ENCODE peak calls at places on chromosomes 4 and X, in four cellular contexts. One of them, this sample, is unnamed.

GRCh38 chr4:3827616-3828492 is 61.7 kb downstream of the ADRA2C start:
- DNase-seq in H1: no peak
- DNase-seq in mesendoderm: no peak
- DNase-seq in IMR-90: peak
- DNase-seq in this sample: no peak

GRCh38 chrX:44245730-44246129 is 97.7 kb downstream of the EFHC2 start:
- DNase-seq in H1: no peak
- DNase-seq in mesendoderm: no peak
- DNase-seq in IMR-90: no peak
- DNase-seq in this sample: no peak

GRCh38 chr4:119525005-119525749 is 103.4 kb downstream of the PDE5A start:
- DNase-seq in H1: no peak
- DNase-seq in mesendoderm: no peak
- DNase-seq in IMR-90: peak
- DNase-seq in this sample: no peak

GRCh38 chr4:111632752-111633151 is 512.5 kb upstream of the FAM241A start:
- DNase-seq in IMR-90: peak
- DNase-seq in mesendoderm: no peak
- DNase-seq in H1: no peak
- DNase-seq in this sample: no peak

GRCh38 chrX:15404712-15405111 is 20.5 kb upstream of the VEGFD start:
- DNase-seq in mesendoderm: peak
- DNase-seq in H1: no peak
- DNase-seq in IMR-90: peak
- DNase-seq in this sample: no peak

GRCh38 chr4:51943221-51943620 is 76.9 kb downstream of the LRRC66 start:
- DNase-seq in IMR-90: peak
- DNase-seq in mesendoderm: peak
- DNase-seq in H1: no peak
- DNase-seq in this sample: no peak

GRCh38 chrX:981791-982626 is 230.4 kb downstream of the CRLF2 start:
- DNase-seq in H1: peak
- DNase-seq in IMR-90: no peak
- DNase-seq in mesendoderm: peak
- DNase-seq in this sample: peak

GRCh38 chr4:181416966-181417365 is 826.2 kb upstream of the TENM3 start:
- DNase-seq in H1: no peak
- DNase-seq in mesendoderm: no peak
- DNase-seq in IMR-90: no peak
- DNase-seq in this sample: no peak

GRCh38 chr4:98290511-98290910 is 29.3 kb downstream of the RAP1GDS1 start:
- DNase-seq in mesendoderm: peak
- DNase-seq in IMR-90: peak
- DNase-seq in H1: no peak
- DNase-seq in this sample: no peak

GRCh38 chrX:154457491-154458115 is 478 bp upstream of the PLXNA3 start:
- DNase-seq in IMR-90: no peak
- DNase-seq in H1: no peak
- DNase-seq in mesendoderm: peak
- DNase-seq in this sample: peak

GRCh38 chrX:56757327-56757726 is 28.3 kb downstream of the NBDY start:
- DNase-seq in H1: no peak
- DNase-seq in mesendoderm: no peak
- DNase-seq in IMR-90: no peak
- DNase-seq in this sample: no peak

GRCh38 chr4:176778491-176778890 is 14.2 kb downstream of the VEGFC start:
- DNase-seq in IMR-90: peak
- DNase-seq in H1: no peak
- DNase-seq in mesendoderm: no peak
- DNase-seq in this sample: no peak

GRCh38 chrX:144791298-144791697 is 456.0 kb upstream of the SPANXN1 start:
- DNase-seq in IMR-90: no peak
- DNase-seq in mesendoderm: peak
- DNase-seq in H1: no peak
- DNase-seq in this sample: no peak

GRCh38 chrX:118976599-118977340 is 2.4 kb downstream of the LONRF3 start:
- DNase-seq in IMR-90: no peak
- DNase-seq in mesendoderm: peak
- DNase-seq in H1: no peak
- DNase-seq in this sample: no peak

GRCh38 chr4:40736910-40737309 is 12.8 kb upstream of the NSUN7 start:
- DNase-seq in mesendoderm: no peak
- DNase-seq in H1: no peak
- DNase-seq in IMR-90: peak
- DNase-seq in this sample: no peak

GRCh38 chrX:152989292-152989658 is 4.6 kb downstream of the PNMA5 start:
- DNase-seq in IMR-90: peak
- DNase-seq in mesendoderm: peak
- DNase-seq in H1: no peak
- DNase-seq in this sample: no peak

GRCh38 chr4:54703182-54703581 is 45.4 kb downstream of the KIT start:
- DNase-seq in IMR-90: no peak
- DNase-seq in H1: no peak
- DNase-seq in mesendoderm: no peak
- DNase-seq in this sample: no peak

GRCh38 chrX:141632124-141632523 is 42.6 kb downstream of the SPANXA2 start:
- DNase-seq in H1: no peak
- DNase-seq in IMR-90: no peak
- DNase-seq in mesendoderm: no peak
- DNase-seq in this sample: no peak

GRCh38 chrX:129653985-129654651 is 638 bp downstream of the APLN start:
- DNase-seq in H1: no peak
- DNase-seq in IMR-90: no peak
- DNase-seq in mesendoderm: no peak
- DNase-seq in this sample: no peak

GRCh38 chrX:12721042-12721441 is 70.2 kb upstream of the PRPS2 start:
- DNase-seq in H1: no peak
- DNase-seq in mesendoderm: peak
- DNase-seq in IMR-90: no peak
- DNase-seq in this sample: peak

GRCh38 chr4:106284227-106284626 is 31.8 kb downstream of the TBCK start:
- DNase-seq in H1: no peak
- DNase-seq in mesendoderm: no peak
- DNase-seq in IMR-90: no peak
- DNase-seq in this sample: no peak

GRCh38 chrX:137567474-137568232 is 1.7 kb downstream of the ZIC3 start:
- DNase-seq in IMR-90: no peak
- DNase-seq in mesendoderm: peak
- DNase-seq in H1: no peak
- DNase-seq in this sample: peak

GRCh38 chr4:116839826-116840225 is 245.6 kb downstream of the TRAM1L1 start:
- DNase-seq in H1: no peak
- DNase-seq in mesendoderm: no peak
- DNase-seq in IMR-90: no peak
- DNase-seq in this sample: no peak

GRCh38 chr4:145435646-145436045 is 46.0 kb upstream of the SMAD1 start:
- DNase-seq in IMR-90: no peak
- DNase-seq in H1: no peak
- DNase-seq in mesendoderm: no peak
- DNase-seq in this sample: no peak

GRCh38 chrX:24113161-24113560 is 36.4 kb upstream of the ZFX start:
- DNase-seq in IMR-90: peak
- DNase-seq in mesendoderm: no peak
- DNase-seq in H1: no peak
- DNase-seq in this sample: no peak

GRCh38 chrX:40922307-40922706 is 162.9 kb upstream of the USP9X start:
- DNase-seq in IMR-90: peak
- DNase-seq in mesendoderm: peak
- DNase-seq in H1: no peak
- DNase-seq in this sample: peak

GRCh38 chr4:58274553-58274952 is 1164.4 kb upstream of the IGFBP7 start:
- DNase-seq in IMR-90: no peak
- DNase-seq in mesendoderm: no peak
- DNase-seq in H1: no peak
- DNase-seq in this sample: no peak

GRCh38 chr4:128812360-128812958 is 3.0 kb downstream of the JADE1 start:
- DNase-seq in mesendoderm: peak
- DNase-seq in H1: no peak
- DNase-seq in IMR-90: peak
- DNase-seq in this sample: peak

GRCh38 chr4:126611900-126612299 is 1020.9 kb upstream of the INTU start:
- DNase-seq in mesendoderm: no peak
- DNase-seq in H1: no peak
- DNase-seq in IMR-90: peak
- DNase-seq in this sample: no peak

GRCh38 chr4:102625232-102625930 is 124.2 kb downstream of the NFKB1 start:
- DNase-seq in H1: no peak
- DNase-seq in mesendoderm: peak
- DNase-seq in IMR-90: peak
- DNase-seq in this sample: peak

GRCh38 chrX:55357236-55357635 is 92.5 kb upstream of the PAGE3 start:
- DNase-seq in H1: no peak
- DNase-seq in mesendoderm: no peak
- DNase-seq in IMR-90: no peak
- DNase-seq in this sample: no peak

GRCh38 chrX:43664258-43664657 is 8.2 kb downstream of the MAOA start:
- DNase-seq in H1: no peak
- DNase-seq in mesendoderm: no peak
- DNase-seq in IMR-90: no peak
- DNase-seq in this sample: no peak

GRCh38 chr4:3442959-3443749 is 1.4 kb downstream of the HGFAC start:
- DNase-seq in H1: no peak
- DNase-seq in IMR-90: no peak
- DNase-seq in mesendoderm: peak
- DNase-seq in this sample: peak

GRCh38 chr4:76692761-76693160 is 205.2 kb downstream of the SOWAHB start:
- DNase-seq in IMR-90: no peak
- DNase-seq in mesendoderm: no peak
- DNase-seq in H1: no peak
- DNase-seq in this sample: no peak

GRCh38 chrX:40177489-40177888 is 79.7 kb upstream of the BCOR start:
- DNase-seq in IMR-90: no peak
- DNase-seq in mesendoderm: no peak
- DNase-seq in H1: no peak
- DNase-seq in this sample: no peak

GRCh38 chr4:76610751-76611150 is 175.7 kb downstream of the SHROOM3 start:
- DNase-seq in IMR-90: no peak
- DNase-seq in H1: no peak
- DNase-seq in mesendoderm: peak
- DNase-seq in this sample: no peak

GRCh38 chrX:103687696-103688191 is 1.2 kb upstream of the MORF4L2 start:
- DNase-seq in H1: peak
- DNase-seq in IMR-90: peak
- DNase-seq in mesendoderm: peak
- DNase-seq in this sample: peak

GRCh38 chrX:70921709-70922352 is 9.1 kb downstream of the SLC7A3 start:
- DNase-seq in mesendoderm: peak
- DNase-seq in H1: no peak
- DNase-seq in IMR-90: no peak
- DNase-seq in this sample: no peak

DNA sequence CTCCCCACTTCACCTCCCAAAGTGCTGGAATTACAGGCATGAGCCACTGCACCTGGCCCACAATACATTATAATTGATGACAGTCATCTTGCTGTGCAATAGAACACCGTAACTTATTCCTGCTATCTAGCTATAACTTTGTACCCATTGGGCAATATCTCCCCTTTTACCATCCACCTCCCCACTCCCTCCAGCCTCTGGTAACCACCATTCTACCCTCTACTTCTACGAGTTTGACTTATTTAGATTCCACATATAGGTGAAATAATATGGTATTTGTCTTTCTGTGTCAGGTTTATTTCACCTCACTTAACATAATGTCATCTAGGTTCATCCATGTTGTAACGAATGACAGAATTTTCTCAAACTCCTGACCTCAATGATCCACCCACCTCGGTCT is 8.2 kb upstream of the TEX11 start:
- DNase-seq in mesendoderm: no peak
- DNase-seq in H1: no peak
- DNase-seq in IMR-90: no peak
- DNase-seq in this sample: no peak
- H3K56ac ChIP-seq in mesendoderm: no peak
- H3K56ac ChIP-seq in H1: no peak
- H3K56ac ChIP-seq in IMR-90: no peak
- H3K56ac ChIP-seq in this sample: no peak

DNA sequence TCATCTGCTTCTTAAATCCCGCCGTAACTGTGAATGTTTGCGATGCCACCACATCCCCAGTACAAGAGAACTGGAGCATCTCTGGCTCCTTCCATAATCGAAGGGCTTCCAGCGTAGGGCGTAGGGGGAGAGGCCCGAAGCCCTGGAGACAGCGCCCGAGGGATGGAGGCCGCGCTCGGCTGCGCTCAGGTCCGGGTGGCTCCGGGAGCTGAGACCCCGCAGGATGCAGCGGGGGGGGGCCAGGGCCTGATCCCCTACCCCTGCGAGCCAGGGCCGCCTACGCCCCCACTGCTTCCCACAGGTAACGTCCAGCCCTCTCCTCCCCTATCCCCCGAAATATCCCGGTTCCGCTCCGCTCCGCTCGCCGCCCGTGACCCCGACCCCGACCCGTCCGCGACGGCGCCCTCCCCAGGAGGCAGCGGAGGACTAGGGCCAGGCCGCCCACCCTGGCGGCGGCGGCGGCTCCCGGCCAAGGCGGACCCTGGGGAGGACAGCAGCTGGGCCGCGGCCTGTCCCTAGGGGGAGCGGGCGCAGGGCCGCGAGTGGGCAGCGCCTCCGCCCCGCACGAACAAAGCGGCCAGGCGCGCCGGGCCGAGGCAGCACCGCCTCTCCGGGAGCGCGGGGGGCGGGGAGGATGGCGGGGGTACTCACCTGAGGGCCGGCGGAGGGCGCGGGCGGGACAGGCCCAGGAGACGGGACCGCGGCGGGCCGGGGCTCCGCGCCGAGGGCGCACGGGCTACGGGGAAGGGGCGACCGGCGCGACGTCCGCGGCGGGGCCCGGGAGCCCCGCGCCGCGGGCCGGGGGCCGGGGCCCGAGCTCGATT is 720 bp downstream of the WDFY3 start:
- DNase-seq in mesendoderm: peak
- DNase-seq in H1: no peak
- DNase-seq in IMR-90: peak
- DNase-seq in this sample: peak
- H4K8ac ChIP-seq in mesendoderm: peak
- H4K8ac ChIP-seq in H1: peak
- H4K8ac ChIP-seq in IMR-90: peak
- H4K8ac ChIP-seq in this sample: no peak

GRCh38 chr4:159593157-159593556 is 490.3 kb downstream of the RAPGEF2 start:
- DNase-seq in IMR-90: no peak
- DNase-seq in H1: no peak
- DNase-seq in mesendoderm: no peak
- DNase-seq in this sample: no peak
- H3K56ac ChIP-seq in IMR-90: no peak
- H3K56ac ChIP-seq in H1: no peak
- H3K56ac ChIP-seq in mesendoderm: peak
- H3K56ac ChIP-seq in this sample: no peak

DNA sequence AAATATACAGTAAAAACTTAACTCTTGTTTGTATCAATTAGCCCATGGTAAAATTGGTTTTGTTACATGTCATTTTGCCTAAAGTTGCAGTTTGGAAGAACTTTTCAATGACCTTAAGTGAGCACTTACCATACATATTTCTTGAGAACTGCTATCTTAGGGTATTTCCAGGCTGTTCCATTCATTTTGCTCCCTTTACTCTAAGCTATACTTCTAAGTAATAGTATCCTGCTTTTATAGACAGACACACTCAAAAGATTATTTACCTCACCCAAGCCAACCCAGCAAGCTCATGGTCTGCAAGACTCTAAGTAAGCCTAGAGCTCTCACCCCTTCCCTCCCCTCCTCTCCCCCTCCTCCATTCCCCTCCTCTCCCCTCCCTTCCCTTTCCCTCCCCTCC is 294.0 kb downstream of the HS3ST1 start:
- DNase-seq in IMR-90: no peak
- DNase-seq in H1: no peak
- DNase-seq in mesendoderm: no peak
- DNase-seq in this sample: no peak
- H4K8ac ChIP-seq in IMR-90: no peak
- H4K8ac ChIP-seq in H1: no peak
- H4K8ac ChIP-seq in mesendoderm: no peak
- H4K8ac ChIP-seq in this sample: no peak